ENCODE peak calls at places on chromosomes 3 and 15, in six cellular contexts. Z is breast epithelium; J is CD4-positive, alpha-beta T cell; W is uterus; F is heart left ventricle; V is esophagus squamous epithelium. N is an unnamed sample.

GRCh38 chr3:25789596-25790556 is at the start of gene OXSM:
- DNase-seq in Z (peak; percentile 81), J (peak; percentile 87), W (peak; percentile 79), F (peak; percentile 97), V (peak; percentile 25), N (peak; percentile 92)

GRCh38 chr3:187900961-187901755 is 155.9 kb upstream of the BCL6 start:
- DNase-seq in Z (no peak), J (no peak), W (no peak), F (no peak), V (no peak), N (no peak)

GRCh38 chr15:29136815-29137214 is 132.8 kb downstream of the NSMCE3 start:
- DNase-seq in Z (no peak), J (no peak), W (no peak), F (no peak), V (no peak), N (no peak)

GRCh38 chr15:73899197-73900128 is 26.1 kb downstream of the TBC1D21 start:
- DNase-seq in Z (no peak), J (no peak), W (no peak), F (peak; percentile 18), V (no peak), N (no peak)

GRCh38 chr3:56704706-56705105 is 21.6 kb upstream of the TASOR start:
- DNase-seq in Z (no peak), J (no peak), W (no peak), F (no peak), V (no peak), N (no peak)

GRCh38 chr3:155870945-155871745 is 695 bp downstream of the GMPS start:
- DNase-seq in Z (peak; percentile 61), J (peak; percentile 48), W (peak; percentile 51), F (peak; percentile 57), V (no peak), N (peak; percentile 72)

GRCh38 chr3:107106316-107106715 is 270.9 kb upstream of the CCDC54 start:
- DNase-seq in Z (no peak), J (no peak), W (no peak), F (no peak), V (no peak), N (no peak)

GRCh38 chr15:39729500-39729899 is 53.1 kb downstream of the FSIP1 start:
- DNase-seq in Z (no peak), J (no peak), W (no peak), F (no peak), V (no peak), N (no peak)

GRCh38 chr15:38275951-38276350 is 23.3 kb downstream of the SPRED1 start:
- DNase-seq in Z (no peak), J (no peak), W (no peak), F (no peak), V (no peak), N (no peak)

GRCh38 chr3:99419111-99419510 is 219.3 kb upstream of the COL8A1 start:
- DNase-seq in Z (no peak), J (no peak), W (no peak), F (no peak), V (no peak), N (no peak)

GRCh38 chr3:87900061-87900460 is 158.7 kb downstream of the CGGBP1 start:
- DNase-seq in Z (no peak), J (no peak), W (no peak), F (no peak), V (no peak), N (no peak)

GRCh38 chr15:73127302-73127936 is 75.2 kb downstream of the NEO1 start:
- DNase-seq in Z (no peak), J (no peak), W (no peak), F (no peak), V (no peak), N (no peak)

GRCh38 chr15:45777781-45778180 is 143.0 kb downstream of the SQOR start:
- DNase-seq in Z (no peak), J (no peak), W (no peak), F (no peak), V (no peak), N (no peak)

GRCh38 chr3:7305561-7305960 is 444.6 kb downstream of the GRM7 start:
- DNase-seq in Z (no peak), J (no peak), W (no peak), F (no peak), V (no peak), N (no peak)

GRCh38 chr3:57756528-57757401 is 656 bp downstream of the SLMAP start:
- DNase-seq in Z (peak; percentile 67), J (peak; percentile 41), W (peak; percentile 58), F (peak; percentile 46), V (no peak), N (peak; percentile 88)

GRCh38 chr3:57757642-57758297 is 1.7 kb downstream of the SLMAP start:
- DNase-seq in Z (no peak), J (no peak), W (no peak), F (no peak), V (no peak), N (no peak)

GRCh38 chr3:57753016-57753415 is 3.1 kb upstream of the SLMAP start:
- DNase-seq in Z (no peak), J (no peak), W (no peak), F (no peak), V (no peak), N (no peak)

GRCh38 chr3:57756022-57756527 is at the start of gene SLMAP:
- DNase-seq in Z (peak; percentile 97), J (peak; percentile 95), W (peak; percentile 97), F (peak; percentile 98), V (peak; percentile 89), N (peak; percentile 99)

GRCh38 chr3:57755368-57756021 is 614 bp upstream of the SLMAP start:
- DNase-seq in Z (no peak), J (peak; percentile 39), W (peak; percentile 57), F (peak; percentile 46), V (no peak), N (no peak)
- TF ChIP-seq CTCF in Z (peak; percentile 57), J (no peak), W (no peak), F (no peak), V (no peak), N (no peak)

GRCh38 chr3:122356402-122356801 is 26.6 kb downstream of the MIX23 start:
- DNase-seq in Z (peak; percentile 63), J (no peak), W (no peak), F (no peak), V (no peak), N (peak; percentile 37)
- TF ChIP-seq CTCF in Z (peak; percentile 58), J (peak; percentile 9), W (no peak), F (peak; percentile 46), V (no peak), N (peak; percentile 27)

GRCh38 chr3:170179444-170179843 is 2.1 kb downstream of the PHC3 start:
- DNase-seq in Z (no peak), J (no peak), W (no peak), F (no peak), V (no peak), N (no peak)

GRCh38 chr3:170178631-170179030 is 2.9 kb downstream of the PHC3 start:
- DNase-seq in Z (no peak), J (peak; percentile 48), W (no peak), F (no peak), V (no peak), N (no peak)

GRCh38 chr3:170180107-170180951 is 1.2 kb downstream of the PHC3 start:
- DNase-seq in Z (no peak), J (no peak), W (no peak), F (no peak), V (no peak), N (no peak)

DNA sequence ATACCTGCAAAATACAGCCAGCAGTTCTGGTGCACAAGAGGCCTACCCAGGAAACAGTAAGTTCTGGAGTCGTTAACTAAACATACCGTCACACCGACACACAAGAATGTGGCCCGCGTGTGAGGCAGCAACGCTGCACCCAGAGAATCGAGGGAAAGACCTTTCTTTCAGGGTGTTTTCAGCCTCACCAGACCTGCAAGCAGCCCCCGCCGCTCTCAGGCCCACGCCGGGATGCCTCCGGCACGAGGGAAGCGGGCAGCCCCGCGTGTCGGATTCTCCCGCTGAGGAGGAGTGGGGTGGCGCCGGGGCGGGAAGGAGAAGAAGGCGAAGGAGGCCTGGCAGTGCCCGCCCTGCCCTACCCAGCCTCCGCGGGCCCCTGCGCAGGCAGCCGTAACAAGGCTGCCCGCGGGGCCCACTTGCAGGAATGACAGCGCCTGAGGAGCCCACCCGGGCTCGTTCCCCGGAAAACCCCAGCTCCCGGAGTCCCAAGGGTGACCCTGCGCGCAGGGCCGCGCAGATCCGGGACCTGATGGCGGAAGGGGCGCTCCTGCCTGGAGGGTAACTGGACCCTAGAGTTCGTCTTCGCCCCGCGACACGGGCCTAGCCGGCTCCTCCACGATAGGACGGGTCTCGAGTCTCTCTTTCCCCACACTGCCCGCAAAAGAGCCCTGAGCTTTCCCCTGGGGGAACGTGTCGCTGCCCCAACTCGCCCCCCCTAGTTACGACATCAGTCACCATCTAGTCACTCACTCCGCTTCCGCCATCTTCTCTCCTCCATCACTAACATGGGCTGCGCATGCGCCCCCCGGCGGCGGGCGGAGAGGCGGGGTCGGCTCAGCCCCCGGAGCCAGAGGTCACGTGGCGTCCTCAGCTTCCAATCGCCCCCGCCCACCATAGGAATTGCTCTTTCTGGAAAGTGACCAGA is at the start of gene PHC3:
- DNase-seq in Z (peak; percentile 89), J (peak; percentile 92), W (peak; percentile 90), F (peak; percentile 94), V (peak; percentile 50), N (peak; percentile 97)
- TF ChIP-seq CTCF in Z (peak; percentile 27), J (no peak), W (peak; percentile 21), F (peak; percentile 48), V (no peak), N (no peak)

DNA sequence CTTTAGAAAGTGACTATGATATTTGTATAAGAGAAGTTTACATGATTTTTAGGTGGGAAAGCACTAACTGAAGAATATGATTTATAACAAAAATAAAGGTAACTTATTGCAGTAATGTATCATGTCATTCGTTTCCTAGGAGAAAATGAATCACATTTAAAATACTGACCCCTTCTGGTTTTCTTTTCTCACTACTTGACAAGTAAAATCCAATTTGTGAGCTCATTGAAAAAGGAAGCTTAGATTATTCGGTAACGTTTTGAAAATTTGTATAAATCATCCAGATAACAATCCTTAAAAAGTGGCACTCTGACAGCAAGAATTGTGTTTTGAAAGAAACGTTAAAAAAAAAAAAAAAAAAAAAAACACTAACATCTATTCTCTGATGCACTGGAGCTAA is 39.0 kb downstream of the NSUN3 start:
- DNase-seq in Z (no peak), J (no peak), W (no peak), F (no peak), V (no peak), N (no peak)
- TF ChIP-seq CTCF in Z (no peak), J (no peak), W (no peak), F (no peak), V (no peak), N (no peak)

DNA sequence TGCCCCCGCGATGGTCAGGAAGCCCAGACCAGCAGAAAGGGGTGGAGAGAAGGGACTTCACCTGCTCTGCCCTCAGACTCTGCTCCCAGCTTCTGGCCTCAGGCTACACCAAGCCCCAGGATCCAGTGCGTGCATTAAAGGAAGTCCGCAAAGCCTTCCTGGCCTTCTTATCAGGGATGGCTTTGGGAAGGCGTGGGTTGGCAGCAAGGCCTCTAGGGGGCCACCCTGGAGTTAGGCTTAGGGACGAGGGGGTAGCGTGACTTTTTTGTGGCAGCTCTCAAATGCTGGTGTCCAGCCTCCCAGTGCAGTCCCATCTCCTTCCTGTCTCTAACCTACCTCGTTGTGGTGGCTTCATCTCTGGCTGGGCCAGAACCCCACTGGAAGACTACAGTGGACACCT is 18.9 kb upstream of the RPL29 start:
- DNase-seq in Z (no peak), J (no peak), W (no peak), F (no peak), V (no peak), N (no peak)
- TF ChIP-seq CTCF in Z (no peak), J (no peak), W (no peak), F (peak; percentile 20), V (no peak), N (no peak)

N was measured in left lung.